ENCODE peak calls at places on chromosome 22, in six cellular contexts. One of them, this sample, is unnamed.

GRCh38 chr22:49827853-49828598 is at the start of gene BRD1:
- DNase-seq in non-pigmented ciliary epithelial cell: no peak
- DNase-seq in mucosa of descending colon: peak; percentile 82
- DNase-seq in EH: peak; percentile 73
- DNase-seq in fibroblast of mammary gland: peak; percentile 50
- DNase-seq in tibial artery: no peak
- DNase-seq in this sample: peak; percentile 67

GRCh38 chr22:44217346-44217745 is 36.6 kb downstream of the PARVG start:
- DNase-seq in non-pigmented ciliary epithelial cell: no peak
- DNase-seq in mucosa of descending colon: no peak
- DNase-seq in EH: no peak
- DNase-seq in fibroblast of mammary gland: no peak
- DNase-seq in tibial artery: no peak
- DNase-seq in this sample: no peak

GRCh38 chr22:31036671-31037550 is 44.2 kb upstream of the SMTN start:
- DNase-seq in non-pigmented ciliary epithelial cell: no peak
- DNase-seq in mucosa of descending colon: peak; percentile 50
- DNase-seq in EH: peak; percentile 96
- DNase-seq in fibroblast of mammary gland: peak; percentile 57
- DNase-seq in tibial artery: peak; percentile 85
- DNase-seq in this sample: peak; percentile 76

GRCh38 chr22:45511847-45512261 is 9.2 kb downstream of the FBLN1 start:
- DNase-seq in non-pigmented ciliary epithelial cell: peak; percentile 82
- DNase-seq in mucosa of descending colon: peak; percentile 45
- DNase-seq in EH: peak; percentile 94
- DNase-seq in fibroblast of mammary gland: peak; percentile 99
- DNase-seq in tibial artery: peak; percentile 90
- DNase-seq in this sample: peak; percentile 48

GRCh38 chr22:32920032-32920628 is 118.6 kb downstream of the TIMP3 start:
- DNase-seq in non-pigmented ciliary epithelial cell: no peak
- DNase-seq in mucosa of descending colon: no peak
- DNase-seq in EH: peak; percentile 57
- DNase-seq in fibroblast of mammary gland: peak; percentile 67
- DNase-seq in tibial artery: peak; percentile 81
- DNase-seq in this sample: peak; percentile 72

GRCh38 chr22:41995211-41995610 is 3.4 kb upstream of the WBP2NL start:
- DNase-seq in non-pigmented ciliary epithelial cell: no peak
- DNase-seq in mucosa of descending colon: no peak
- DNase-seq in EH: no peak
- DNase-seq in fibroblast of mammary gland: no peak
- DNase-seq in tibial artery: peak; percentile 31
- DNase-seq in this sample: no peak

GRCh38 chr22:49958462-49958921 is 2.1 kb upstream of the PIM3 start:
- DNase-seq in non-pigmented ciliary epithelial cell: no peak
- DNase-seq in mucosa of descending colon: peak; percentile 47
- DNase-seq in EH: no peak
- DNase-seq in fibroblast of mammary gland: no peak
- DNase-seq in tibial artery: peak; percentile 67
- DNase-seq in this sample: no peak

GRCh38 chr22:24550028-24550901 is 4.7 kb downstream of the GUCD1 start:
- DNase-seq in non-pigmented ciliary epithelial cell: no peak
- DNase-seq in mucosa of descending colon: peak; percentile 72
- DNase-seq in EH: no peak
- DNase-seq in fibroblast of mammary gland: no peak
- DNase-seq in tibial artery: no peak
- DNase-seq in this sample: no peak

GRCh38 chr22:20276468-20276867 is 8.3 kb upstream of the RTN4R start:
- DNase-seq in non-pigmented ciliary epithelial cell: no peak
- DNase-seq in mucosa of descending colon: no peak
- DNase-seq in EH: no peak
- DNase-seq in fibroblast of mammary gland: no peak
- DNase-seq in tibial artery: no peak
- DNase-seq in this sample: no peak

GRCh38 chr22:46737105-46737975 is 712 bp downstream of the CERK start:
- DNase-seq in non-pigmented ciliary epithelial cell: no peak
- DNase-seq in mucosa of descending colon: peak; percentile 72
- DNase-seq in EH: peak; percentile 42
- DNase-seq in fibroblast of mammary gland: peak; percentile 46
- DNase-seq in tibial artery: no peak
- DNase-seq in this sample: peak; percentile 27

GRCh38 chr22:46432164-46433068 is 96.9 kb downstream of the TRMU start:
- DNase-seq in non-pigmented ciliary epithelial cell: no peak
- DNase-seq in mucosa of descending colon: peak; percentile 48
- DNase-seq in EH: no peak
- DNase-seq in fibroblast of mammary gland: no peak
- DNase-seq in tibial artery: no peak
- DNase-seq in this sample: no peak

GRCh38 chr22:31210830-31211503 is 1.1 kb upstream of the LIMK2 start:
- DNase-seq in non-pigmented ciliary epithelial cell: no peak
- DNase-seq in mucosa of descending colon: no peak
- DNase-seq in EH: peak; percentile 60
- DNase-seq in fibroblast of mammary gland: peak; percentile 4
- DNase-seq in tibial artery: no peak
- DNase-seq in this sample: no peak

GRCh38 chr22:24290459-24290858 is 19.8 kb downstream of the SPECC1L start:
- DNase-seq in non-pigmented ciliary epithelial cell: no peak
- DNase-seq in mucosa of descending colon: no peak
- DNase-seq in EH: peak; percentile 56
- DNase-seq in fibroblast of mammary gland: peak; percentile 62
- DNase-seq in tibial artery: no peak
- DNase-seq in this sample: peak; percentile 43

GRCh38 chr22:39205344-39206021 is 39.3 kb downstream of the PDGFB start:
- DNase-seq in non-pigmented ciliary epithelial cell: peak; percentile 20
- DNase-seq in mucosa of descending colon: no peak
- DNase-seq in EH: peak; percentile 79
- DNase-seq in fibroblast of mammary gland: peak; percentile 75
- DNase-seq in tibial artery: peak; percentile 47
- DNase-seq in this sample: peak; percentile 92